ENCODE peak calls at places on chromosomes 12 and 14, in six cellular contexts. M, G, H, J, B and C are unnamed samples.

GRCh38 chr12:121925361-121925725 is 7.0 kb downstream of the CFAP251 start:
- DNase-seq in G (no peak), M (no peak), J (no peak), H (no peak), B (no peak), C (no peak)

GRCh38 chr14:78340250-78340649 is 170.1 kb downstream of the NRXN3 start:
- DNase-seq in H (no peak), J (no peak), G (no peak), B (no peak), M (no peak), C (no peak)

GRCh38 chr14:70893842-70894237 is 13.4 kb upstream of the PCNX1 start:
- DNase-seq in H (no peak), B (no peak), J (no peak), G (no peak), M (no peak), C (no peak)

GRCh38 chr14:64763801-64764511 is 59.7 kb downstream of the PLEKHG3 start:
- DNase-seq in H (no peak), B (peak; percentile 40), J (peak; percentile 12), M (no peak), G (peak; percentile 55), C (peak; percentile 40)

GRCh38 chr12:574475-575128 is 88.6 kb downstream of the NINJ2 start:
- DNase-seq in H (no peak), B (no peak), G (no peak), M (no peak), J (no peak), C (no peak)

GRCh38 chr14:71586131-71586893 is 345.9 kb upstream of the RGS6 start:
- DNase-seq in H (no peak), G (no peak), J (no peak), M (no peak), B (peak; percentile 7), C (no peak)

GRCh38 chr14:76716285-76716684 is 45.0 kb upstream of the VASH1 start:
- DNase-seq in B (no peak), G (no peak), J (no peak), M (no peak), H (no peak), C (no peak)

GRCh38 chr14:65179918-65180724 is 77.8 kb upstream of the MAX start:
- DNase-seq in H (no peak), M (no peak), B (no peak), G (peak; percentile 85), J (peak; percentile 90), C (no peak)

GRCh38 chr12:78095623-78096022 is 264.9 kb downstream of the NAV3 start:
- DNase-seq in H (no peak), M (no peak), B (no peak), J (peak; percentile 48), G (no peak), C (no peak)

GRCh38 chr14:73991097-73991496 is 28.0 kb downstream of the ENTPD5 start:
- DNase-seq in H (no peak), B (no peak), G (no peak), J (no peak), M (no peak), C (no peak)

GRCh38 chr12:78759387-78759786 is 105.2 kb upstream of the SYT1 start:
- DNase-seq in J (peak; percentile 15), H (no peak), G (no peak), B (peak; percentile 35), M (no peak), C (no peak)

GRCh38 chr14:21098892-21099595 is 589 bp upstream of the ZNF219 start:
- DNase-seq in M (no peak), B (no peak), G (no peak), J (peak; percentile 34), H (no peak), C (no peak)

GRCh38 chr14:89908712-89909450 is 45.6 kb downstream of the EFCAB11 start:
- DNase-seq in B (no peak), J (no peak), G (no peak), H (no peak), M (no peak), C (no peak)

GRCh38 chr14:47490766-47491165 is 184.6 kb downstream of the MDGA2 start:
- DNase-seq in H (no peak), M (no peak), B (no peak), J (no peak), G (no peak), C (no peak)

GRCh38 chr14:68843471-68844209 is 50.8 kb upstream of the ZFP36L1 start:
- DNase-seq in J (peak; percentile 80), B (peak; percentile 84), M (peak; percentile 75), H (peak; percentile 68), G (no peak), C (peak; percentile 85)

GRCh38 chr12:9756756-9757155 is 3.9 kb downstream of the CD69 start:
- DNase-seq in H (no peak), B (no peak), J (no peak), G (no peak), M (no peak), C (no peak)

GRCh38 chr14:66624319-66624937 is 116.5 kb downstream of the GPHN start:
- DNase-seq in G (no peak), H (no peak), J (peak; percentile 77), B (peak; percentile 73), M (peak; percentile 52), C (no peak)

GRCh38 chr12:78316656-78317055 is 486.0 kb downstream of the NAV3 start:
- DNase-seq in H (no peak), J (no peak), G (no peak), M (no peak), B (no peak), C (no peak)

GRCh38 chr12:18264581-18265075 is 3.3 kb downstream of the PIK3C2G start:
- DNase-seq in G (no peak), B (no peak), J (no peak), M (no peak), H (no peak), C (no peak)

GRCh38 chr12:62268956-62269355 is 8.8 kb downstream of the USP15 start:
- DNase-seq in G (no peak), M (no peak), H (no peak), B (no peak), J (peak; percentile 67), C (no peak)

GRCh38 chr12:700061-700460 is 36.8 kb upstream of the NINJ2 start:
- DNase-seq in J (no peak), G (no peak), M (no peak), H (no peak), B (no peak), C (no peak)

GRCh38 chr12:32671930-32672785 is 6.9 kb upstream of the DNM1L start:
- DNase-seq in M (no peak), J (peak; percentile 63), G (no peak), B (peak; percentile 75), H (no peak), C (no peak)

DNA sequence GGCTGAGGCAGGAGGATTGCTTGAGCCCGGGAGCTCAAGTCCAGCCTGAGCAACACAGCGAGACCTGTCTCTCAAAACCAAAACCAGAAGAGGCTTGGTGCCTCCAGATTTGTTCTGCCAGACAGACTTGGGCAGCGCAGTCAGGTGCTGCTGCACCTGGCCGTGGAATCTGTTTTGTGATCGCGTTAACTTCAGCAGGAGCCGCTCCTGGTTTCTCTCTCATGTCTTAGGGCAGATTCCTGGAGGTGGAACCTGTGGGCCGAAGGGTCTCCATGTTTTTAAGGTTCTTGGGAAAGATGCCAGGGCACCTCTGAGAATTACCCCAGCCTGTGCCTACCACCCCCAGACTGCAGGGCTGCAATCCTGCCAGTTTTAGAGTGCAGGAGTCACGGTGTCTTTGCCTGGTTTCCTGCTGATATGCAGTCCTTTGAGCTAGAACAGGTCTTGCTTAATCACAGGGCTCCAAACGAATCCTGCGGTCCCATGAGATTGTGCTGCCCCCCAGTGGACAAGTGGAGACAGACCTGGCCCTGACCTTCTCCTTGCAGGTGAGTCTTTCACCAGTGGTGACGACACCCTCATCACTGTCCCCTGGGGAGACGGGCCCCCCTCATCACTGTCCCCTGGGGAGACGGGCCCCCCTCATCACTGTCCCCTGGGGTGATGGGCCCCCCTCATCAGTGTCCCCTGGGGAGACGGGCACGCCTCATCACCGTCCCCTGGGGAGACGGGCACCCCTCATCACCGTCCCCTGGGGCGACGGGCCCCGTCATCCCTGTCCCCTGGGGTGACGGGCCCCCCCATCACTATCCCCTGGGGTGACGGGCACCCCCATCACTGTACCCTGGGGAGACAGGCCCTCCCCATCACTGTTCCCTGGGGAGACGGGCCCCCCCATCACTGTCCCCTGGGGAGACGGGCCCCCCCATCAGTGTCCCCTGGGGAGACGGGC is 37.6 kb downstream of the PACS2 start:
- DNase-seq in M (peak; percentile 82), H (peak; percentile 83), B (peak; percentile 92), G (peak; percentile 86), J (peak; percentile 92), C (peak; percentile 83)
- H3K36me3 ChIP-seq in M (no peaks in the 10 kb centered on the region), H (no peaks in the 10 kb centered on the region), B (no peaks in the 10 kb centered on the region), G (peaks cover 4% of the 10 kb centered on the region), J (no peaks in the 10 kb centered on the region), C (peaks cover 38% of the 10 kb centered on the region)

DNA sequence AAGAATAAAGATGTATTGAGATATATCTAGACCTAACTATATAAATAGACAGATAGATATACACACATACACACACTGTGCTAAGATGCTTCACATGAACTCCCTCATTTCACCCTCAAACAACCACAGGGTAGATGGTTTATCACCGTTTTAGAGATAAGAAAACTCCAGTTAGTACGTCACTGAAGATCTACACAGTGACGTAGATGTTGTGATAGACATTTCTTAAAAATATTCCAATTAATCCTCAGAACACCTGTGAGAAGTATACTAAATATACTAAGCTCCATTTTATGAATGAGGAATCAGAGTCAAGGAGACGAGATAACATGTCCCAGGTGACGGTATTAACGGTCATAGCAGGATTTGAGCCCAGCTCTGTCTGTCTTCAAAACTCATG is 31.5 kb downstream of the CCDC60 start:
- DNase-seq in M (no peak), B (no peak), J (no peak), G (no peak), H (no peak), C (no peak)
- H3K4me1 ChIP-seq in M (no peaks in the 10 kb centered on the region), B (no peaks in the 10 kb centered on the region), J (no peaks in the 10 kb centered on the region), G (no peaks in the 10 kb centered on the region), H (no peaks in the 10 kb centered on the region), C (no peaks in the 10 kb centered on the region)

DNA sequence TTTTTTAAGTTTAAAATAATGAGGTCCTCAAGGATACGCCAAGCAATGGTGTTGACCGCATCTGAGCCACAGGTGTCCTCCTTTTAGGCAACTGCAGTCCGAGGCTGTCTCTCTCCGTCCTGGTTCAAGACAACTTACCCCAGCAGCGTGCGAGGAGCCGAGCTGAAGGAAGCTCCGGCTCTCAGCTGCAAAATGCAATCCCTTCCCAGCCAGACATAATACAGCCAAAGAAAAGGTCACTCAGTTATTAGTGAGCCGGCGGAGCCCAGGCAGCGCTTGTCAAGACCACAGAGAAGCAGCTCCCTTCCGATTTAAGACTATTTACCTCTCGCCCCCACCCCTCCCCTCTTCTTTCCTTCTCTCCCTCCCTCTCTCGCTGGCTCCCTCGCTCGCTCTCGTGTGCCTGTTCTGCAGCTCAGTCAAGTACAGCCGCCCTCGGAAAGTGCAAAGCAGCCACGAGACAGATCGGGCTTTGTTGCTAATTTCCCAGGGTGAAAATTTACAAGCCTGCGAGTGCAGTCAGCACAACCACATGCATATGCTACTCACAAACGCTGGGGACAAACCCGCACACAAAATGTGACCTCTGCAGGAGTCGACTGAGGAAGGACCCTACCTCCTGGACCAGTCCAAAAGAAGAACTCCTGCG is 363 bp upstream of the LMO3 start:
- DNase-seq in J (peak; percentile 25), M (peak; percentile 19), H (no peak), B (peak; percentile 59), G (no peak), C (peak; percentile 62)
- TF ChIP-seq CTCF in J (no peak), M (no peak), H (no peak), B (no peak), G (no peak), C (no peak)

DNA sequence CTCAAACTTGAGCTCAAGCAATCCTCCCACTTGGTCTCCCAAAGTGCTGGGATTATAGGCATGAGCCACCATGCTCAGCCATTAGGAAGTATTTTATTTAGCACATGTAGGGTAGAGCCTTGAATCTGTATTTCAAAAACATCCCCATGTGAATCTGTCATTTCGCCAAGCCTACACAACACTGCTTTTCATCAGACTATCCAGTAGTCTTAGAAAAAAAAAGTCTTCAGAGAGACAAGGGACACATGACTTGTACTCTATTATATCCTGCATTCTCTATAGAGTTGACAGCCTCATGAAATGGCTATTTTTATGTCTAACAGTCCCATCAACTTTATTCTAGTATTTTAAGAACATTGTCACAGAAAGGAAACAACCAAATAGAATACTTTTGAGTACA is 35.4 kb downstream of the TM7SF3 start:
- DNase-seq in M (no peak), B (no peak), G (no peak), J (no peak), H (no peak), C (no peak)
- H3K36me3 ChIP-seq in M (peaks cover 5% of the 10 kb centered on the region), B (no peaks in the 10 kb centered on the region), G (peaks cover 4% of the 10 kb centered on the region), J (peaks cover 11% of the 10 kb centered on the region), H (peaks cover 10% of the 10 kb centered on the region), C (peaks cover 76% of the 10 kb centered on the region)